ENCODE peak calls at places on chromosomes 12 and 14, in four cellular contexts. One of them, this sample, is unnamed.

GRCh38 chr14:51652168-51653095 is 722 bp downstream of the FRMD6 start:
- DNase-seq in K562: no peak
- DNase-seq in A549: no peak
- DNase-seq in GM23338: peak; percentile 71
- DNase-seq in this sample: no peak

GRCh38 chr14:96187216-96188050 is 17.2 kb upstream of the BDKRB2 start:
- DNase-seq in K562: no peak
- DNase-seq in A549: no peak
- DNase-seq in GM23338: no peak
- DNase-seq in this sample: no peak

GRCh38 chr12:44960856-44961255 is 84.7 kb upstream of the NELL2 start:
- DNase-seq in K562: no peak
- DNase-seq in A549: peak; percentile 11
- DNase-seq in GM23338: peak; percentile 76
- DNase-seq in this sample: no peak

GRCh38 chr14:95725685-95726336 is 11.9 kb upstream of the TCL1A start:
- DNase-seq in K562: no peak
- DNase-seq in A549: no peak
- DNase-seq in GM23338: no peak
- DNase-seq in this sample: no peak

GRCh38 chr12:81758421-81759214 is 532 bp downstream of the PPFIA2 start:
- DNase-seq in K562: no peak
- DNase-seq in A549: peak; percentile 5
- DNase-seq in GM23338: peak; percentile 77
- DNase-seq in this sample: no peak

GRCh38 chr14:41558527-41558926 is 48.1 kb upstream of the LRFN5 start:
- DNase-seq in K562: no peak
- DNase-seq in A549: no peak
- DNase-seq in GM23338: no peak
- DNase-seq in this sample: no peak

GRCh38 chr12:3230758-3231375 is 153.7 kb downstream of the TSPAN9 start:
- DNase-seq in K562: no peak
- DNase-seq in A549: no peak
- DNase-seq in GM23338: no peak
- DNase-seq in this sample: no peak

GRCh38 chr12:3236345-3237153 is 159.4 kb downstream of the TSPAN9 start:
- DNase-seq in K562: peak; percentile 56
- DNase-seq in A549: peak; percentile 44
- DNase-seq in GM23338: peak; percentile 74
- DNase-seq in this sample: no peak

GRCh38 chr12:5044420-5045295 is 979 bp downstream of the KCNA5 start:
- DNase-seq in K562: no peak
- DNase-seq in A549: no peak
- DNase-seq in GM23338: peak; percentile 42
- DNase-seq in this sample: no peak

GRCh38 chr14:22487401-22487800 is 101.6 kb downstream of the DAD1 start:
- DNase-seq in K562: no peak
- DNase-seq in A549: no peak
- DNase-seq in GM23338: no peak
- DNase-seq in this sample: no peak

GRCh38 chr12:82383930-82384513 is 25.7 kb downstream of the METTL25 start:
- DNase-seq in K562: no peak
- DNase-seq in A549: peak; percentile 54
- DNase-seq in GM23338: peak; percentile 41
- DNase-seq in this sample: no peak

GRCh38 chr14:35534884-35535793 is 1.2 kb downstream of the INSM2 start:
- DNase-seq in K562: peak; percentile 65
- DNase-seq in A549: peak; percentile 53
- DNase-seq in GM23338: peak; percentile 87
- DNase-seq in this sample: no peak

GRCh38 chr12:113413488-113413939 is 8.7 kb upstream of the SDSL start:
- DNase-seq in K562: peak; percentile 44
- DNase-seq in A549: peak; percentile 71
- DNase-seq in GM23338: no peak
- DNase-seq in this sample: no peak

GRCh38 chr14:21267886-21268611 is 1.2 kb downstream of the HNRNPC start:
- DNase-seq in K562: no peak
- DNase-seq in A549: no peak
- DNase-seq in GM23338: no peak
- DNase-seq in this sample: no peak

GRCh38 chr14:95287176-95287754 is 32.4 kb downstream of the CLMN start:
- DNase-seq in K562: no peak
- DNase-seq in A549: no peak
- DNase-seq in GM23338: no peak
- DNase-seq in this sample: no peak

GRCh38 chr14:59354666-59355065 is 110.5 kb downstream of the GPR135 start:
- DNase-seq in K562: no peak
- DNase-seq in A549: no peak
- DNase-seq in GM23338: no peak
- DNase-seq in this sample: no peak

GRCh38 chr14:68981539-68981976 is 2.5 kb upstream of the ACTN1 start:
- DNase-seq in K562: no peak
- DNase-seq in A549: no peak
- DNase-seq in GM23338: no peak
- DNase-seq in this sample: no peak

GRCh38 chr14:67486890-67487289 is 1.6 kb downstream of the TMEM229B start:
- DNase-seq in K562: no peak
- DNase-seq in A549: no peak
- DNase-seq in GM23338: no peak
- DNase-seq in this sample: no peak
- H3K4me3 ChIP-seq in K562: no peak overlapping the region
- H3K4me3 ChIP-seq in A549: no peak overlapping the region
- H3K4me3 ChIP-seq in GM23338: no peak overlapping the region
- H3K4me3 ChIP-seq in this sample: no peak overlapping the region

GRCh38 chr14:50040401-50040775 is 76.0 kb downstream of the VCPKMT start:
- DNase-seq in K562: no peak
- DNase-seq in A549: peak; percentile 54
- DNase-seq in GM23338: no peak
- DNase-seq in this sample: no peak
- H3K4me1 ChIP-seq in K562: peaks cover 40% of the 10 kb centered on the region
- H3K4me1 ChIP-seq in A549: peaks cover 45% of the 10 kb centered on the region
- H3K4me1 ChIP-seq in GM23338: no peaks in the 10 kb centered on the region
- H3K4me1 ChIP-seq in this sample: no peaks in the 10 kb centered on the region

DNA sequence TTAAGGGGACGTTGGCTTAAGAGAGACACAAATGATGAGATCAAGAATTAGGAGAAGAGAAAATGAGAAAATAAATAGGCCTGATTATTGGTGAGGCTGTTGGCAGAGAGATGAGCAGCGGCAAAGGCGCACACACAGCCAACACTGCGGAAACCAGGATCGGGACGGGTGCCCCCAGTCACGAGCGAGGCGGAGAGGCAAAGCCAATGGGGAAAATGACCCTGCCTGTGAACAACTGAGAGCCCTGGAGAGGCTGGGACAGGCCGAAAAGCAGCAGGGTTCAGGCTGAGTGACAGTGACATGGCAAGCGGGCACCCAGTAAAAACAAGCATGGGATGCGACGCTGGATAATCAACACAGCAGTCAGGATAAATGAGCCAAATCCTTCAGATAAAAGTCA is 21.0 kb downstream of the SLC15A4 start:
- DNase-seq in K562: no peak
- DNase-seq in A549: no peak
- DNase-seq in GM23338: no peak
- DNase-seq in this sample: no peak
- H3K4me3 ChIP-seq in K562: no peak overlapping the region
- H3K4me3 ChIP-seq in A549: no peak overlapping the region
- H3K4me3 ChIP-seq in GM23338: no peak overlapping the region
- H3K4me3 ChIP-seq in this sample: no peak overlapping the region

GRCh38 chr14:104563742-104564615 is 15.6 kb upstream of the C14orf180 start:
- DNase-seq in K562: peak; percentile 86
- DNase-seq in A549: peak; percentile 77
- DNase-seq in GM23338: peak; percentile 90
- DNase-seq in this sample: peak; percentile 71

GRCh38 chr14:104567957-104568225 is 11.7 kb upstream of the C14orf180 start:
- DNase-seq in K562: no peak
- DNase-seq in A549: no peak
- DNase-seq in GM23338: no peak
- DNase-seq in this sample: no peak

GRCh38 chr14:104564744-104565679 is 14.6 kb upstream of the C14orf180 start:
- DNase-seq in K562: no peak
- DNase-seq in A549: no peak
- DNase-seq in GM23338: no peak
- DNase-seq in this sample: no peak

GRCh38 chr14:104568620-104569019 is 10.9 kb upstream of the C14orf180 start:
- DNase-seq in K562: no peak
- DNase-seq in A549: no peak
- DNase-seq in GM23338: no peak
- DNase-seq in this sample: no peak

DNA sequence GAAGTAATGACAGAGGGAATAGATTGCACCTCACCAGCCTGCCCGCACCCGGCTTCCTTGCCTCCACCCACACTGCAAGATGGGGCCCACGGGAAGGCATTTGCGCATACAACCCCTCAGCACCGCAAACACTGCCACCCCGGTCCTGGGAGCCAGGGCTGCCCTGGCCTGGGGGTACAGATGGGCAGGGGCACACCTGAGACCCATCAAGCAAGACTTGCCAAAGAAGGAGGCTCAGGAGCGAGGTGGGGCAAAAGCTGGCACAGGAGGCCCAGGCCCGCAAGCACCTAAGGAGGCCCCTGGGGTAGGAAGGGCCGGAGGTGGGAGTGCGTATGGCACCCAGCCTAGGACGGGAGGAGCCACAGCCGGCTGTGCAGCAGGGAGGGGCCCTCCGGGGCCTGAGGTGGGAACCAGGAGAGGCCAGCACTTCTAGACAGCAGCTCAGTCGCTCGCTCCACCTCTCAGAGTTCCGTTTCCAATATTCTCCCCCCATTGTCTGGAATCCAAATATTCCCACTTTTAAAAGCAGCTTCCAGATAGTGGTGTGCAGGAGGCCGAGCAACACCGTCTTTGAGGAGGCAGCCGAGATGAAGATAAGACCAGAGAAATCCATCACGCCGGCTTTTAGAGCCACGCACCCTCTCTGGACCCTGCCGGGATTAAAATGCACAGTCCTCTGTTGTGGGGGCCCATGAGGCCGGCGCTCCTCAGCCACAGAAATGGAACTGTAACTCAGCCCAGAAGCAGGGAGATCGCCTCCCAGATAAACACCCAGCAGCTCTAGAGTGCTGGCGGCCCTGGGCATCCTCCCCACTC is 12.2 kb upstream of the C14orf180 start:
- DNase-seq in K562: no peak
- DNase-seq in A549: no peak
- DNase-seq in GM23338: no peak
- DNase-seq in this sample: no peak
- H3K4me1 ChIP-seq in K562: no peaks in the 10 kb centered on the region
- H3K4me1 ChIP-seq in A549: peaks cover 9% of the 10 kb centered on the region
- H3K4me1 ChIP-seq in GM23338: no peaks in the 10 kb centered on the region
- H3K4me1 ChIP-seq in this sample: no peaks in the 10 kb centered on the region

GRCh38 chr14:104925941-104926609 is 1.4 kb downstream of the PLD4 start:
- DNase-seq in K562: no peak
- DNase-seq in A549: no peak
- DNase-seq in GM23338: no peak
- DNase-seq in this sample: no peak
- H3K4me3 ChIP-seq in K562: no peak overlapping the region
- H3K4me3 ChIP-seq in A549: no peak overlapping the region
- H3K4me3 ChIP-seq in GM23338: no peak overlapping the region
- H3K4me3 ChIP-seq in this sample: no peak overlapping the region

DNA sequence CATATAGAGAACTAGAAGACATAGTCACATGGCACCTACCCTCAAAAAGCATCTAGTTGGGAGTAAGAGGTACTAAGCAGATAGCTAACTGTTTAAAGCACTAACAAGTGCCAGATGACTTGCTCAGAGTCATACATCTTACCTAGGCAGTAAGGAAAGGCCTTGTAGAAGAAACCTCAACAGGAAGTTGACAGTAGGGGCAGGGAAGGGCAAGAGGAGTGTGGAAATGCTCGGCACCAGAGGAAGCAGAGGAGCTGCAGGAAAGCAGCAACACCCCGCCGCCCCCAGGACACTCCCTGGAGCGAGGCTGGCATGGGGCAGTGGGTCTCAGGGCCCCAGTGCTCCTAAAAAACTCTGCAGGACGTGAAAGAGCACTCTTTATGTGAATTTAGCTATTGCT is 92.9 kb downstream of the PPP2R5C start:
- DNase-seq in K562: no peak
- DNase-seq in A549: no peak
- DNase-seq in GM23338: no peak
- DNase-seq in this sample: no peak
- H3K4me1 ChIP-seq in K562: peaks cover 17% of the 10 kb centered on the region
- H3K4me1 ChIP-seq in A549: peaks cover 4% of the 10 kb centered on the region
- H3K4me1 ChIP-seq in GM23338: peaks cover 7% of the 10 kb centered on the region
- H3K4me1 ChIP-seq in this sample: no peaks in the 10 kb centered on the region

GRCh38 chr14:103909531-103910261 is 18.6 kb upstream of the TDRD9 start:
- DNase-seq in K562: no peak
- DNase-seq in A549: no peak
- DNase-seq in GM23338: no peak
- DNase-seq in this sample: no peak

GRCh38 chr14:103905861-103906456 is 22.3 kb upstream of the TDRD9 start:
- DNase-seq in K562: peak; percentile 24
- DNase-seq in A549: no peak
- DNase-seq in GM23338: peak; percentile 68
- DNase-seq in this sample: no peak

GRCh38 chr14:103910984-103911383 is 17.3 kb upstream of the TDRD9 start:
- DNase-seq in K562: no peak
- DNase-seq in A549: no peak
- DNase-seq in GM23338: no peak
- DNase-seq in this sample: no peak

GRCh38 chr14:103908580-103908979 is 19.7 kb upstream of the TDRD9 start:
- DNase-seq in K562: no peak
- DNase-seq in A549: no peak
- DNase-seq in GM23338: no peak
- DNase-seq in this sample: no peak

DNA sequence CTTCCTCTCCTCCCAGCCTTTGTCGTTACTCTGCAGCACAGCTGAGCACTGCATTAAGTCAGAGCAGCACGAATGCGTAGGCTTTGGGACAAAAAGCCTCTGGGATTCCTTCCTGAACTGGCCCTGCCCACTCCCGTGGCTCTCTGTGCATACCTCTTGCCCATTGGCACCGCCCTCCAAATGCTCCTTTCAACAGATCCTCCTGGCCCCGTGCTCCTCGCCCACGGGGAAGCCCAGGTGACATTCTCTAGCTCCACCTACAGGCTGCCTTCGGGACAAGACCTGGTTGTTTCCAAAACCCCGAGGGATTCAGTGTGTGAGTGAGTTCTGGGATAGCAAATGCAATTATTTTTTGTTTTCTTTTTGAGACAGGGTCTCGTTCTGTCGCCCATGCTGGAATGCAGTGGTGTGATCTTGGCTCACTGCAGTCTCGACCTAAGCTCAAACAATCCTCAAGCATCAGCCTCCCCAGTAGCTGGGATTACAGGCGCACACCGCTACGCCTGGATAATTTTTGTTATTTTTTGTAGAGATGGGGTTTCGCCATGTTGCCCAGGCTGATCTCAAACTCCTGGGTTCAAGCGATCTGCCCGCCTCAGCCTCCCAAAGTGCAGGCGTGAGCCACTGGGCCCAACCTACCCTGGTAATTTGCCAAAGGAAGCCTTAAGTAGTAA is 17.9 kb upstream of the TDRD9 start:
- DNase-seq in K562: peak; percentile 54
- DNase-seq in A549: peak; percentile 82
- DNase-seq in GM23338: peak; percentile 97
- DNase-seq in this sample: peak; percentile 82
- H3K4me3 ChIP-seq in K562: no peak overlapping the region
- H3K4me3 ChIP-seq in A549: no peak overlapping the region
- H3K4me3 ChIP-seq in GM23338: peak overlapping the region; percentile 38
- H3K4me3 ChIP-seq in this sample: no peak overlapping the region

GRCh38 chr12:109561711-109562030 is 11.6 kb downstream of the MMAB start:
- DNase-seq in K562: no peak
- DNase-seq in A549: no peak
- DNase-seq in GM23338: no peak
- DNase-seq in this sample: no peak
- H3K4me1 ChIP-seq in K562: no peaks in the 10 kb centered on the region
- H3K4me1 ChIP-seq in A549: no peaks in the 10 kb centered on the region
- H3K4me1 ChIP-seq in GM23338: no peaks in the 10 kb centered on the region
- H3K4me1 ChIP-seq in this sample: no peaks in the 10 kb centered on the region

This sample was measured in iPS DF 6.9.